ENCODE peak calls at places on chromosomes 5 and 9, in four cellular contexts. F is psoas muscle, A is adrenal gland, R is right lobe of liver. K is an unnamed sample.

GRCh38 chr9:136670571-136671253 is 8.0 kb downstream of the EGFL7 start:
- DNase-seq in R (peak; percentile 42), A (no peak), F (no peak), K (no peak)

GRCh38 chr9:37262410-37262809 is 142.0 kb downstream of the ZCCHC7 start:
- DNase-seq in F (no peak), R (no peak), A (peak; percentile 27), K (no peak)

GRCh38 chr9:98997580-98997979 is 53.9 kb downstream of the COL15A1 start:
- DNase-seq in A (no peak), R (no peak), F (no peak), K (no peak)

GRCh38 chr9:133529457-133529856 is 4.7 kb upstream of the MYMK start:
- DNase-seq in R (no peak), A (no peak), F (no peak), K (no peak)

GRCh38 chr5:59640411-59640810 is 253.1 kb downstream of the PDE4D start:
- DNase-seq in F (peak; percentile 78), R (peak; percentile 30), A (no peak), K (no peak)

GRCh38 chr5:172496671-172497371 is 42.5 kb upstream of the SH3PXD2B start:
- DNase-seq in R (no peak), A (peak; percentile 62), F (no peak), K (no peak)

GRCh38 chr9:133160742-133161541 is 2.8 kb downstream of the GBGT1 start:
- DNase-seq in R (no peak), A (peak; percentile 83), F (peak; percentile 81), K (no peak)

GRCh38 chr5:28374492-28374934 is 1336.1 kb upstream of the CDH9 start:
- DNase-seq in R (no peak), F (no peak), A (no peak), K (no peak)

GRCh38 chr9:14565352-14565956 is 127.8 kb downstream of the ZDHHC21 start:
- DNase-seq in R (no peak), F (no peak), A (no peak), K (no peak)

GRCh38 chr5:107557051-107557658 is 113.6 kb downstream of the EFNA5 start:
- DNase-seq in F (peak; percentile 49), R (no peak), A (no peak), K (no peak)

GRCh38 chr5:31952034-31952433 is 222.1 kb downstream of the GOLPH3 start:
- DNase-seq in F (no peak), R (no peak), A (no peak), K (no peak)

GRCh38 chr5:2534970-2535369 is 216.5 kb downstream of the IRX2 start:
- DNase-seq in R (no peak), A (no peak), F (no peak), K (no peak)

GRCh38 chr5:1443991-1444360 is 1.3 kb downstream of the SLC6A3 start:
- DNase-seq in R (no peak), F (no peak), A (no peak), K (no peak)

GRCh38 chr5:35089688-35090314 is 42.1 kb upstream of the AGXT2 start:
- DNase-seq in F (no peak), R (no peak), A (peak; percentile 46), K (peak; percentile 63)

DNA sequence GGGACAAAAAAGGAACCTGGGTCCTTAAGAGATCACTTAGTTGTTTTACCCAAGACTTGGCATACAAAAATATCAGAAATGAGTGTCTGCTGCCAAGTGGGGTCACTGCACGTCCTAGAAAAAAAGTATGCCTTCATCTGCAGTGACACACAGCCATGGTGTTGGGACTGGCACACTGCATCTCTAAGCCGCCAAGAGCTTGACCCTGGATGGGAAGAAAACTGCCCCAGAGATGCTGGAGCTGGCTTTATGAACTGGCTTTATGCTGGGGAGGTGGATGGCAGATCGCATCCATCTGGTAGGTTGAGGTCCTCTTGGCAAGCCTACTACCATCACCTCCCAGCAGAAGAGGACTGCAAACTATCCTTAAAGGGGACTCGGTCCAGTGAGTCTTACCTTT is 51.6 kb downstream of the IRF1 start:
- DNase-seq in A (peak; percentile 71), R (no peak), F (no peak), K (no peak)
- H3K27ac ChIP-seq in A (peak overlapping the region; percentile 60), R (no peak overlapping the region), F (peak overlapping the region; percentile 76), K (no peak overlapping the region)

GRCh38 chr5:9953691-9954090 is 296.0 kb downstream of the ATPSCKMT start:
- DNase-seq in F (no peak), A (no peak), R (no peak), K (no peak)

GRCh38 chr5:9955586-9955985 is 294.1 kb downstream of the ATPSCKMT start:
- DNase-seq in R (no peak), F (no peak), A (no peak), K (no peak)

GRCh38 chr5:9947944-9948343 is 301.7 kb downstream of the ATPSCKMT start:
- DNase-seq in R (no peak), A (no peak), F (no peak), K (no peak)

GRCh38 chr5:9954869-9955268 is 294.8 kb downstream of the ATPSCKMT start:
- DNase-seq in R (no peak), F (no peak), A (no peak), K (no peak)

GRCh38 chr5:9951861-9952260 is 297.8 kb downstream of the ATPSCKMT start:
- DNase-seq in R (no peak), F (no peak), A (no peak), K (no peak)
- H3K4me1 ChIP-seq in R (no peaks in the 10 kb centered on the region), F (no peaks in the 10 kb centered on the region), A (no peaks in the 10 kb centered on the region), K (no peaks in the 10 kb centered on the region)

GRCh38 chr9:121319394-121319780 is 50.7 kb downstream of the STOM start:
- DNase-seq in A (no peak), R (no peak), F (no peak), K (no peak)
- H3K27ac ChIP-seq in A (peak overlapping the region; percentile 5), R (no peak overlapping the region), F (peak overlapping the region; percentile 79), K (no peak overlapping the region)

GRCh38 chr9:71361357-71361756 is 239.9 kb upstream of the TRPM3 start:
- DNase-seq in F (no peak), R (no peak), A (no peak), K (no peak)

GRCh38 chr9:71363286-71363961 is 242.0 kb upstream of the TRPM3 start:
- DNase-seq in F (no peak), A (no peak), R (no peak), K (no peak)

GRCh38 chr9:71368157-71368556 is 246.7 kb upstream of the TRPM3 start:
- DNase-seq in F (no peak), R (no peak), A (peak; percentile 13), K (no peak)

GRCh38 chr9:71364196-71364955 is 243.0 kb upstream of the TRPM3 start:
- DNase-seq in A (no peak), R (no peak), F (no peak), K (no peak)
- H3K4me1 ChIP-seq in A (no peaks in the 10 kb centered on the region), R (no peaks in the 10 kb centered on the region), F (no peaks in the 10 kb centered on the region), K (peaks cover 3% of the 10 kb centered on the region)

DNA sequence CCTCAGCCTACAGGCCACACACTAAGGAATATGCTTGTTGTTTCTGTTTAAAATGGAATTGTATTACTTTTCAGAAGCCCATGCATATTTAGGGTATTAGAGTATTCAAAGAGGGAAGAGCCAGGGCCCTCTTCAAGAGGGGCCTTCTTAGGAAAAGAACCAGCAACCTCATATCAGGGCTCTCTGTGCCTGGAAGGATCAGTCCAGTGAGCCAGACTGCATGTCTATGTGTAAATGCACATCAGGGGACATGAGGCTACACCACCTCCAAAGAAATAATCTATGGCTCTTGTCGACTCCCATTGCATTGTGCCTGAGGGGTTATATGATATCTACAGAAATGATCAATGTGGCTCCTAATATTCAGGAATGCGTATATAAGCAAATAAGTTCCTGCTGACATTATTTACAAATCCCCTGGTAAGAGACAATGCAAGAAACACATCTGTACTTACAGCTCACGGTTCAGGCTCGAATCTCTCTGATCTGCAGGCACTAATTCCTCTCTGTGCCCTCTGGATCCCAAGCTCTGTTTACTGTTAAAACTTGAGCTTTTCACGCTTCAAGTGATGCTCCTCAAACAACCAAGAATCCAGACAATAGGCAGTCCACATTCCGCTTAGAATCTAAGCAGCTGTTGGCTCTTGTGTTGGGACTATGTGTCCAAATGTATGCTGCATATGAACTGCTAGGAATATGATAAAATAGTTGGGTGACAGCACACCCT is 150.2 kb upstream of the KLF9 start:
- DNase-seq in R (no peak), F (no peak), A (no peak), K (no peak)
- H3K27ac ChIP-seq in R (no peak overlapping the region), F (no peak overlapping the region), A (peak overlapping the region; percentile 51), K (no peak overlapping the region)

GRCh38 chr5:13214182-13214581 is 730.3 kb downstream of the DNAH5 start:
- DNase-seq in A (no peak), F (no peak), R (no peak), K (no peak)
- H3K4me1 ChIP-seq in A (no peaks in the 10 kb centered on the region), F (no peaks in the 10 kb centered on the region), R (no peaks in the 10 kb centered on the region), K (no peaks in the 10 kb centered on the region)

DNA sequence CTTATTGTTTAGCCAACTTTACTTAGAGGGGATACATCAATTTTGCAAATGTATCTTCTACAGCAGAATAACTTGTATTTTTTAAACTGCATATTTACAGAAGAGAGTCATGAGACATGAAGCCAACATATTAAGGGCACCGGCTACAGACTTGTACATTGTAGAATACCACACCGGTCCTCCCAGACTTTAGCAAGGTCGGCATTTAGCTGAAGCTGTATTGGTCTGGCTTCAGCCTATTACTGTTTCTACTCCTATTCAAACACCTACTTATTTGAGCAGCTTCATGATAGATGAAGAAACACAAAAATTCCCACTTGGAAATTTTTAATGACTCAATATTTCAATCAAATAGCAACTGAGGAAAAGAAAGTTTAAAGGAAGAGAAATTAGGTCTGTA is 33.0 kb downstream of the NR3C1 start:
- DNase-seq in R (no peak), F (no peak), A (no peak), K (no peak)
- H3K27ac ChIP-seq in R (no peak overlapping the region), F (no peak overlapping the region), A (no peak overlapping the region), K (no peak overlapping the region)

DNA sequence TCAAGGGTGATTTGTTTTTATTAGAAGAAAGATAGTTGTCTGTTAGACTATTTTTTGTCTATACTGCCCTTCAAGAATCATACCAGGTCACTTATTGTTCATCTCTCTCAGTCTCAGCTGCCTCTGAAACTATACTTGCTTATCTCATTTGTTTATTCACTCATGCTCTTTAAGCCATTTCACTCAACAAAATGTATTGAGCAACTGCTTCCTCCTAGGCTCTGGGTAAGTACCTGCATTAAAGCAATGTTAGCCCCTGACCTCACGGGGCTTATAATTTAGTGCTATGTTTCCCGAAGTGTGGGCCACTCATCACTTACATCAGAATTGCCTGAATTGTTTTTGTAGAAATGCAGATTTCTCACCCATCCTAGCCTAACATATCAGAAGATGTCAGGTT is 100.9 kb downstream of the DPYSL3 start:
- DNase-seq in F (no peak), A (no peak), R (no peak), K (no peak)
- H3K4me1 ChIP-seq in F (peaks cover 30% of the 10 kb centered on the region), A (peaks cover 7% of the 10 kb centered on the region), R (no peaks in the 10 kb centered on the region), K (no peaks in the 10 kb centered on the region)

GRCh38 chr5:91162534-91163381 is 220.4 kb downstream of the ARRDC3 start:
- DNase-seq in F (no peak), A (peak; percentile 88), R (peak; percentile 44), K (no peak)
- H3K27ac ChIP-seq in F (peak overlapping the region; percentile 51), A (peak overlapping the region; percentile 62), R (peak overlapping the region; percentile 14), K (no peak overlapping the region)